ENCODE peak calls at places on chromosomes 11 and 22, in five cellular contexts. C is left ventricle myocardium superior, Y is HEK293T, B is skeletal muscle cell, F is G401. M is an unnamed sample.

GRCh38 chr11:1020211-1020905 is 16.2 kb downstream of the MUC6 start:
- DNase-seq in Y (no peak), B (no peak), F (no peak), C (no peak), M (no peak)

GRCh38 chr22:23033116-23033905 is 37.0 kb upstream of the GNAZ start:
- DNase-seq in C (no peak), Y (no peak), B (no peak), F (peak; percentile 94), M (no peak)

GRCh38 chr11:68411501-68411991 is 49.0 kb upstream of the PPP6R3 start:
- DNase-seq in Y (no peak), F (no peak), B (peak; percentile 24), C (no peak), M (no peak)

GRCh38 chr22:20509344-20510047 is 2.1 kb downstream of the MED15 start:
- DNase-seq in Y (peak; percentile 61), F (no peak), B (peak; percentile 79), C (no peak), M (peak; percentile 96)

GRCh38 chr11:28606930-28607329 is 498.7 kb downstream of the METTL15 start:
- DNase-seq in C (no peak), B (no peak), F (peak; percentile 37), Y (peak; percentile 8), M (peak; percentile 38)

GRCh38 chr11:80958966-80959365 is 1518.1 kb upstream of the TENM4 start:
- DNase-seq in C (no peak), B (peak; percentile 29), F (no peak), Y (no peak), M (no peak)

GRCh38 chr11:68325183-68325893 is 12.9 kb downstream of the LRP5 start:
- DNase-seq in Y (no peak), F (no peak), C (no peak), B (no peak), M (no peak)

GRCh38 chr11:113596658-113597057 is 109.5 kb downstream of the TMPRSS5 start:
- DNase-seq in C (no peak), B (no peak), F (no peak), Y (no peak), M (no peak)

GRCh38 chr11:130798801-130799200 is 117.5 kb downstream of the SNX19 start:
- DNase-seq in B (no peak), F (no peak), Y (no peak), C (no peak), M (no peak)

GRCh38 chr11:21771097-21771496 is 421.8 kb upstream of the ANO5 start:
- DNase-seq in C (no peak), B (no peak), F (no peak), Y (no peak), M (no peak)